ENCODE peak calls at places on chromosomes 13 and 19, in six cellular contexts. One of them, this sample, is unnamed.

GRCh38 chr19:58346961-58347929 is 6.0 kb downstream of the A1BG start:
- DNase-seq in neural progenitor cell: peak
- DNase-seq in ascending aorta: peak
- DNase-seq in endothelial cell of umbilical vein: peak
- DNase-seq in heart left ventricle: peak
- DNase-seq in CD8-positive, alpha-beta T cell: peak
- DNase-seq in this sample: peak

GRCh38 chr19:2207991-2208860 is 27.9 kb downstream of the PLEKHJ1 start:
- DNase-seq in endothelial cell of umbilical vein: peak
- DNase-seq in ascending aorta: no peak
- DNase-seq in CD8-positive, alpha-beta T cell: peak
- DNase-seq in neural progenitor cell: peak
- DNase-seq in heart left ventricle: peak
- DNase-seq in this sample: peak

GRCh38 chr19:5676105-5676671 is 4.1 kb downstream of the MICOS13 start:
- DNase-seq in ascending aorta: no peak
- DNase-seq in neural progenitor cell: no peak
- DNase-seq in CD8-positive, alpha-beta T cell: no peak
- DNase-seq in endothelial cell of umbilical vein: no peak
- DNase-seq in heart left ventricle: no peak
- DNase-seq in this sample: no peak

GRCh38 chr13:33146843-33147611 is 130.8 kb downstream of the KL start:
- DNase-seq in heart left ventricle: no peak
- DNase-seq in neural progenitor cell: no peak
- DNase-seq in CD8-positive, alpha-beta T cell: no peak
- DNase-seq in ascending aorta: peak
- DNase-seq in endothelial cell of umbilical vein: no peak
- DNase-seq in this sample: no peak

GRCh38 chr19:2325261-2326046 is 2.9 kb downstream of the LSM7 start:
- DNase-seq in heart left ventricle: no peak
- DNase-seq in endothelial cell of umbilical vein: peak
- DNase-seq in neural progenitor cell: no peak
- DNase-seq in CD8-positive, alpha-beta T cell: no peak
- DNase-seq in ascending aorta: no peak
- DNase-seq in this sample: no peak

GRCh38 chr13:47256618-47257017 is 359.8 kb upstream of the HTR2A start:
- DNase-seq in heart left ventricle: no peak
- DNase-seq in neural progenitor cell: no peak
- DNase-seq in CD8-positive, alpha-beta T cell: no peak
- DNase-seq in endothelial cell of umbilical vein: no peak
- DNase-seq in ascending aorta: no peak
- DNase-seq in this sample: peak

GRCh38 chr13:49220035-49220855 is at the start of gene MLNR:
- DNase-seq in neural progenitor cell: peak
- DNase-seq in ascending aorta: no peak
- DNase-seq in CD8-positive, alpha-beta T cell: peak
- DNase-seq in endothelial cell of umbilical vein: peak
- DNase-seq in heart left ventricle: peak
- DNase-seq in this sample: no peak

GRCh38 chr19:14081797-14082674 is 3.5 kb downstream of the C19orf67 start:
- DNase-seq in heart left ventricle: peak
- DNase-seq in CD8-positive, alpha-beta T cell: peak
- DNase-seq in neural progenitor cell: peak
- DNase-seq in endothelial cell of umbilical vein: no peak
- DNase-seq in ascending aorta: peak
- DNase-seq in this sample: no peak

GRCh38 chr13:47603365-47603764 is 397.7 kb downstream of the SUCLA2 start:
- DNase-seq in CD8-positive, alpha-beta T cell: no peak
- DNase-seq in endothelial cell of umbilical vein: no peak
- DNase-seq in ascending aorta: no peak
- DNase-seq in heart left ventricle: no peak
- DNase-seq in neural progenitor cell: no peak
- DNase-seq in this sample: no peak

GRCh38 chr13:93708323-93709075 is 481.9 kb downstream of the GPC6 start:
- DNase-seq in neural progenitor cell: no peak
- DNase-seq in CD8-positive, alpha-beta T cell: no peak
- DNase-seq in ascending aorta: no peak
- DNase-seq in endothelial cell of umbilical vein: no peak
- DNase-seq in heart left ventricle: no peak
- DNase-seq in this sample: peak

GRCh38 chr19:12763100-12763499 is 11.5 kb downstream of the BEST2 start:
- DNase-seq in neural progenitor cell: no peak
- DNase-seq in endothelial cell of umbilical vein: no peak
- DNase-seq in heart left ventricle: peak
- DNase-seq in ascending aorta: no peak
- DNase-seq in CD8-positive, alpha-beta T cell: no peak
- DNase-seq in this sample: no peak

GRCh38 chr13:106513025-106513424 is 22.4 kb downstream of the EFNB2 start:
- DNase-seq in endothelial cell of umbilical vein: peak
- DNase-seq in CD8-positive, alpha-beta T cell: no peak
- DNase-seq in heart left ventricle: no peak
- DNase-seq in ascending aorta: no peak
- DNase-seq in neural progenitor cell: no peak
- DNase-seq in this sample: peak

GRCh38 chr19:3458229-3458555 is 22.1 kb downstream of the SMIM24 start:
- DNase-seq in CD8-positive, alpha-beta T cell: no peak
- DNase-seq in neural progenitor cell: peak
- DNase-seq in endothelial cell of umbilical vein: no peak
- DNase-seq in ascending aorta: no peak
- DNase-seq in heart left ventricle: no peak
- DNase-seq in this sample: no peak

GRCh38 chr13:100040196-100040595 is 48.7 kb upstream of the PCCA start:
- DNase-seq in ascending aorta: no peak
- DNase-seq in neural progenitor cell: no peak
- DNase-seq in heart left ventricle: no peak
- DNase-seq in endothelial cell of umbilical vein: no peak
- DNase-seq in CD8-positive, alpha-beta T cell: no peak
- DNase-seq in this sample: no peak

GRCh38 chr19:13396256-13397080 is 109.8 kb downstream of the CACNA1A start:
- DNase-seq in endothelial cell of umbilical vein: peak
- DNase-seq in ascending aorta: peak
- DNase-seq in heart left ventricle: peak
- DNase-seq in neural progenitor cell: peak
- DNase-seq in CD8-positive, alpha-beta T cell: no peak
- DNase-seq in this sample: peak

GRCh38 chr13:49560270-49561063 is 24.9 kb downstream of the RCBTB1 start:
- DNase-seq in endothelial cell of umbilical vein: no peak
- DNase-seq in heart left ventricle: no peak
- DNase-seq in CD8-positive, alpha-beta T cell: peak
- DNase-seq in neural progenitor cell: peak
- DNase-seq in ascending aorta: no peak
- DNase-seq in this sample: peak

GRCh38 chr19:11370744-11371143 is 3.7 kb upstream of the SWSAP1 start:
- DNase-seq in neural progenitor cell: no peak
- DNase-seq in ascending aorta: no peak
- DNase-seq in CD8-positive, alpha-beta T cell: no peak
- DNase-seq in endothelial cell of umbilical vein: no peak
- DNase-seq in heart left ventricle: no peak
- DNase-seq in this sample: no peak

GRCh38 chr19:50320596-50320995 is 8.6 kb downstream of the KCNC3 start:
- DNase-seq in ascending aorta: no peak
- DNase-seq in neural progenitor cell: no peak
- DNase-seq in endothelial cell of umbilical vein: no peak
- DNase-seq in heart left ventricle: no peak
- DNase-seq in CD8-positive, alpha-beta T cell: no peak
- DNase-seq in this sample: no peak

GRCh38 chr13:21344662-21345176 is 114.4 kb downstream of the ZDHHC20 start:
- DNase-seq in ascending aorta: no peak
- DNase-seq in heart left ventricle: no peak
- DNase-seq in endothelial cell of umbilical vein: no peak
- DNase-seq in CD8-positive, alpha-beta T cell: peak
- DNase-seq in neural progenitor cell: no peak
- DNase-seq in this sample: no peak

GRCh38 chr19:11210656-11210928 is 13.2 kb upstream of the KANK2 start:
- DNase-seq in CD8-positive, alpha-beta T cell: no peak
- DNase-seq in endothelial cell of umbilical vein: no peak
- DNase-seq in ascending aorta: no peak
- DNase-seq in heart left ventricle: no peak
- DNase-seq in neural progenitor cell: no peak
- DNase-seq in this sample: no peak

GRCh38 chr13:63901630-63902029 is 2486.0 kb upstream of the PCDH20 start:
- DNase-seq in CD8-positive, alpha-beta T cell: no peak
- DNase-seq in heart left ventricle: no peak
- DNase-seq in endothelial cell of umbilical vein: no peak
- DNase-seq in ascending aorta: no peak
- DNase-seq in neural progenitor cell: peak
- DNase-seq in this sample: no peak

GRCh38 chr19:45442927-45443461 is 19.3 kb upstream of the ERCC1 start:
- DNase-seq in heart left ventricle: peak
- DNase-seq in neural progenitor cell: peak
- DNase-seq in ascending aorta: peak
- DNase-seq in endothelial cell of umbilical vein: peak
- DNase-seq in CD8-positive, alpha-beta T cell: peak
- DNase-seq in this sample: peak

GRCh38 chr19:17423429-17424208 is 3.8 kb downstream of the MVB12A start:
- DNase-seq in neural progenitor cell: no peak
- DNase-seq in endothelial cell of umbilical vein: no peak
- DNase-seq in ascending aorta: no peak
- DNase-seq in heart left ventricle: no peak
- DNase-seq in CD8-positive, alpha-beta T cell: no peak
- DNase-seq in this sample: no peak

GRCh38 chr19:30369833-30370232 is 2.4 kb upstream of the ZNF536 start:
- DNase-seq in heart left ventricle: no peak
- DNase-seq in ascending aorta: no peak
- DNase-seq in neural progenitor cell: no peak
- DNase-seq in endothelial cell of umbilical vein: no peak
- DNase-seq in CD8-positive, alpha-beta T cell: no peak
- DNase-seq in this sample: no peak

DNA sequence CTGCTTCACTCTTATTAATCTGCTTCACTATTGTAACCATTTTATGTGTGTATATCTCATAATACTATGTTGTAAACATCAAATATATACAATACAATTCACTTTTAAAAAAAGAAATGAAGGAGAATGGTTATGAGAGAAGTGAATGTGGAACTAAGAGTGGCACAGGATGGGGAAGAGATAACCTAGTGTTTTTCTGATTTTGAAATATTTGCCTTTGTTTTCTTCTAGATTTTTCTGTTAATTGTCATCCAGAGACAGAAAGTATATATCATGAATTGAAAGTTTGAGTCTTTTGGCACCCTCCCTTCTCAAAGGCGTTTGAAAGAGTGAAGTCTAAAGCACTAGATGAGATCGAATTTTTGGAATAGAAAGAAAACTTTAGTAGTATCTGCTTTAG is 2.8 kb downstream of the DNAJC3 start:
- DNase-seq in ascending aorta: no peak
- DNase-seq in endothelial cell of umbilical vein: peak
- DNase-seq in CD8-positive, alpha-beta T cell: no peak
- DNase-seq in neural progenitor cell: no peak
- DNase-seq in heart left ventricle: no peak
- DNase-seq in this sample: no peak
- H3K4me3 ChIP-seq in ascending aorta: no peak
- H3K4me3 ChIP-seq in endothelial cell of umbilical vein: no peak
- H3K4me3 ChIP-seq in CD8-positive, alpha-beta T cell: no peak
- H3K4me3 ChIP-seq in neural progenitor cell: no peak
- H3K4me3 ChIP-seq in heart left ventricle: no peak
- H3K4me3 ChIP-seq in this sample: no peak

GRCh38 chr13:66543780-66544179 is 686.4 kb downstream of the PCDH9 start:
- DNase-seq in neural progenitor cell: no peak
- DNase-seq in endothelial cell of umbilical vein: no peak
- DNase-seq in CD8-positive, alpha-beta T cell: no peak
- DNase-seq in heart left ventricle: no peak
- DNase-seq in ascending aorta: no peak
- DNase-seq in this sample: no peak
- TF ChIP-seq CTCF in neural progenitor cell: peak
- TF ChIP-seq CTCF in endothelial cell of umbilical vein: no peak
- TF ChIP-seq CTCF in CD8-positive, alpha-beta T cell: no peak
- TF ChIP-seq CTCF in heart left ventricle: no peak
- TF ChIP-seq CTCF in ascending aorta: no peak
- TF ChIP-seq CTCF in this sample: no peak

GRCh38 chr13:71870036-71870435 is 3.0 kb upstream of the DACH1 start:
- DNase-seq in neural progenitor cell: peak
- DNase-seq in CD8-positive, alpha-beta T cell: no peak
- DNase-seq in heart left ventricle: no peak
- DNase-seq in endothelial cell of umbilical vein: no peak
- DNase-seq in ascending aorta: no peak
- DNase-seq in this sample: no peak
- H3K4me3 ChIP-seq in neural progenitor cell: peak
- H3K4me3 ChIP-seq in CD8-positive, alpha-beta T cell: no peak
- H3K4me3 ChIP-seq in heart left ventricle: no peak
- H3K4me3 ChIP-seq in endothelial cell of umbilical vein: no peak
- H3K4me3 ChIP-seq in ascending aorta: no peak
- H3K4me3 ChIP-seq in this sample: no peak

GRCh38 chr13:110650436-110650835 is 35.1 kb downstream of the NAXD start:
- DNase-seq in CD8-positive, alpha-beta T cell: no peak
- DNase-seq in neural progenitor cell: no peak
- DNase-seq in heart left ventricle: no peak
- DNase-seq in endothelial cell of umbilical vein: no peak
- DNase-seq in ascending aorta: peak
- DNase-seq in this sample: no peak

GRCh38 chr13:110652231-110652730 is 36.9 kb downstream of the NAXD start:
- DNase-seq in ascending aorta: peak
- DNase-seq in CD8-positive, alpha-beta T cell: no peak
- DNase-seq in heart left ventricle: no peak
- DNase-seq in endothelial cell of umbilical vein: no peak
- DNase-seq in neural progenitor cell: no peak
- DNase-seq in this sample: no peak

GRCh38 chr13:110651726-110652230 is 36.4 kb downstream of the NAXD start:
- DNase-seq in neural progenitor cell: no peak
- DNase-seq in CD8-positive, alpha-beta T cell: no peak
- DNase-seq in ascending aorta: peak
- DNase-seq in heart left ventricle: no peak
- DNase-seq in endothelial cell of umbilical vein: no peak
- DNase-seq in this sample: no peak

GRCh38 chr13:110652755-110653154 is 37.4 kb downstream of the NAXD start:
- DNase-seq in CD8-positive, alpha-beta T cell: no peak
- DNase-seq in neural progenitor cell: no peak
- DNase-seq in endothelial cell of umbilical vein: no peak
- DNase-seq in heart left ventricle: no peak
- DNase-seq in ascending aorta: no peak
- DNase-seq in this sample: no peak

GRCh38 chr13:110651271-110651670 is 35.9 kb downstream of the NAXD start:
- DNase-seq in heart left ventricle: no peak
- DNase-seq in neural progenitor cell: no peak
- DNase-seq in CD8-positive, alpha-beta T cell: no peak
- DNase-seq in endothelial cell of umbilical vein: no peak
- DNase-seq in ascending aorta: peak
- DNase-seq in this sample: no peak
- TF ChIP-seq CTCF in heart left ventricle: no peak
- TF ChIP-seq CTCF in neural progenitor cell: no peak
- TF ChIP-seq CTCF in CD8-positive, alpha-beta T cell: no peak
- TF ChIP-seq CTCF in endothelial cell of umbilical vein: no peak
- TF ChIP-seq CTCF in ascending aorta: no peak
- TF ChIP-seq CTCF in this sample: no peak